ENCODE peak calls at places on chromosomes 4 and X, in nine cellular contexts. N, Q, R, G, J, T, A, E and O are unnamed samples.

GRCh38 chrX:146456058-146456457 is 353.5 kb upstream of the CXorf51B start:
- DNase-seq in N (no peak), Q (no peak), R (no peak), G (no peak), J (no peak), T (no peak), A (no peak), E (no peak), O (no peak)

GRCh38 chrX:107551546-107551945 is 76.8 kb upstream of the PRPS1 start:
- DNase-seq in N (no peak), Q (no peak), R (no peak), G (no peak), J (no peak), T (no peak), A (no peak), E (peak; percentile 66), O (no peak)

GRCh38 chr4:87017580-87018061 is 82.8 kb downstream of the AFF1 start:
- DNase-seq in N (no peak), Q (no peak), R (no peak), G (no peak), J (peak; percentile 88), T (no peak), A (peak; percentile 68), E (no peak), O (no peak)

GRCh38 chrX:28651186-28651585 is 63.9 kb downstream of the IL1RAPL1 start:
- DNase-seq in N (no peak), Q (no peak), R (no peak), G (no peak), J (no peak), T (no peak), A (no peak), E (no peak), O (no peak)

GRCh38 chr4:4711902-4712301 is 147.6 kb upstream of the MSX1 start:
- DNase-seq in N (peak; percentile 7), Q (no peak), R (no peak), G (no peak), J (no peak), T (no peak), A (no peak), E (no peak), O (no peak)

GRCh38 chr4:169440446-169440845 is 169.7 kb upstream of the SH3RF1 start:
- DNase-seq in N (no peak), Q (no peak), R (no peak), G (no peak), J (no peak), T (no peak), A (no peak), E (no peak), O (no peak)

GRCh38 chr4:88033309-88033708 is 25.9 kb downstream of the PKD2 start:
- DNase-seq in N (peak; percentile 70), Q (no peak), R (peak; percentile 47), G (peak; percentile 53), J (peak; percentile 72), T (no peak), A (peak; percentile 68), E (no peak), O (no peak)

GRCh38 chrX:115898382-115899001 is 272.1 kb upstream of the AGTR2 start:
- DNase-seq in N (no peak), Q (peak; percentile 80), R (peak; percentile 55), G (no peak), J (peak; percentile 29), T (no peak), A (peak; percentile 23), E (no peak), O (peak; percentile 79)

GRCh38 chrX:11422529-11422857 is 129.3 kb downstream of the AMELX start:
- DNase-seq in N (no peak), Q (no peak), R (no peak), G (no peak), J (no peak), T (no peak), A (no peak), E (no peak), O (no peak)

GRCh38 chr4:181939199-181939945 is 303.8 kb upstream of the TENM3 start:
- DNase-seq in N (no peak), Q (no peak), R (no peak), G (peak; percentile 51), J (peak; percentile 51), T (no peak), A (peak; percentile 9), E (no peak), O (no peak)

GRCh38 chr4:181933471-181933870 is 309.7 kb upstream of the TENM3 start:
- DNase-seq in N (no peak), Q (no peak), R (no peak), G (no peak), J (no peak), T (no peak), A (no peak), E (no peak), O (no peak)

GRCh38 chr4:181944527-181944926 is 298.7 kb upstream of the TENM3 start:
- DNase-seq in N (no peak), Q (no peak), R (no peak), G (no peak), J (no peak), T (no peak), A (no peak), E (no peak), O (no peak)

GRCh38 chr4:181938641-181939040 is 304.6 kb upstream of the TENM3 start:
- DNase-seq in N (no peak), Q (no peak), R (no peak), G (no peak), J (no peak), T (no peak), A (no peak), E (no peak), O (no peak)
- H3K4me1 ChIP-seq in N (no peaks in the 10 kb centered on the region), Q (no peaks in the 10 kb centered on the region), R (no peaks in the 10 kb centered on the region), G (peaks cover 11% of the 10 kb centered on the region), J (no peaks in the 10 kb centered on the region), T (peaks cover 7% of the 10 kb centered on the region), A (no peaks in the 10 kb centered on the region), E (no peaks in the 10 kb centered on the region), O (no peaks in the 10 kb centered on the region)

GRCh38 chr4:140154572-140154891 is 548 bp upstream of the MAML3 start:
- DNase-seq in N (no peak), Q (no peak), R (no peak), G (no peak), J (no peak), T (no peak), A (no peak), E (no peak), O (no peak)
- H3K4me3 ChIP-seq in N (peak overlapping the region; percentile 91), Q (peak overlapping the region; percentile 50), R (peak overlapping the region; percentile 64), G (peak overlapping the region; percentile 63), J (peak overlapping the region; percentile 90), T (peak overlapping the region; percentile 71), A (peak overlapping the region; percentile 80), E (peak overlapping the region; percentile 65), O (peak overlapping the region; percentile 93)

DNA sequence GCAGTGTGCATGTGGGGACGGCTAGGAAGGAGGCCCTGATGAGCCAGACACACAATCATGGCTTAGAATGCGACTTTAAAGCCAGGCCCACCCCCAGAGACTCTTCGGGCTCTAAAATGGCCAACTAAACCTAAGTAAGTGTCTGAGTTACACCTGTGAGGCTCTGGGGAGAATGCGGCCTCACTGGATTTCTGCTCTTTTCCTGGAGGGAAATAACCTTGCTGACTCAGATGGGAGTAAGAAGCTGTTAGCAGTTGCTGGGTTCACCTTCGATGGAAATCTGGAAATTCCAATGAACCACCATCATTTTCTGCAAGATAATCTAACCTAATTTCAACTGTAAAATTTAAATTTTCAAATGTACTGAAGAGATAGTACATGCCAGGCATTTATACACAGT is 97.6 kb upstream of the MAML3 start:
- DNase-seq in N (no peak), Q (no peak), R (no peak), G (no peak), J (no peak), T (no peak), A (no peak), E (no peak), O (no peak)
- H3K4me1 ChIP-seq in N (peaks cover 46% of the 10 kb centered on the region), Q (peaks cover 5% of the 10 kb centered on the region), R (peaks cover 13% of the 10 kb centered on the region), G (peaks cover 47% of the 10 kb centered on the region), J (peaks cover 15% of the 10 kb centered on the region), T (peaks cover 27% of the 10 kb centered on the region), A (peaks cover 58% of the 10 kb centered on the region), E (peaks cover 24% of the 10 kb centered on the region), O (no peaks in the 10 kb centered on the region)

GRCh38 chr4:103718993-103719319 is 829 bp downstream of the TACR3 start:
- DNase-seq in N (no peak), Q (no peak), R (no peak), G (no peak), J (no peak), T (no peak), A (peak; percentile 11), E (no peak), O (no peak)
- H3K4me3 ChIP-seq in N (no peak overlapping the region), Q (no peak overlapping the region), R (no peak overlapping the region), G (no peak overlapping the region), J (no peak overlapping the region), T (peak overlapping the region; percentile 27), A (no peak overlapping the region), E (peak overlapping the region; percentile 26), O (no peak overlapping the region)

DNA sequence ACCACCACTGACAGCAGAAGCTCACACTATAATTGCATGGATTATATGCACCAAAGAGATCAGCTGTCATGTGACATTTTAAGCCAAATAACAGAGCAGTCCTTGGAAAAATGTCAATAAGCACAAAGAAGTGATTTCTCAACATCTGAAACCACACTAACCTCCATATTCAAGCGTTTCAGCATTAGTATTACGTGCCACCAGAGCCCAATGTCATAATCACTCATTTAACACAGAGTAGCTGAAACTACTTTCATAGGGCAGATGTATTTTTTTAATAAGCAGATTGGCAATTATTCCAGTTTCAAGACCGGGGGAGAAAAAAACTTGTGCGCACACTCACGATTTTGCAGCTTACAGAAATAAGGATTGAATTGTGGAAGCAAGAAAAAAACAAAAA is 76.6 kb downstream of the SH3KBP1 start:
- DNase-seq in N (no peak), Q (no peak), R (peak; percentile 30), G (no peak), J (peak; percentile 48), T (no peak), A (no peak), E (no peak), O (no peak)
- H3K4me1 ChIP-seq in N (no peaks in the 10 kb centered on the region), Q (no peaks in the 10 kb centered on the region), R (peaks cover 10% of the 10 kb centered on the region), G (peaks cover 14% of the 10 kb centered on the region), J (peaks cover 6% of the 10 kb centered on the region), T (no peaks in the 10 kb centered on the region), A (no peaks in the 10 kb centered on the region), E (peaks cover 11% of the 10 kb centered on the region), O (no peaks in the 10 kb centered on the region)